ENCODE peak calls at places on chromosomes 4 and X, in nine cellular contexts. N, X, M, B, Y, Q, G, Z and U are unnamed samples.

GRCh38 chrX:13376857-13377441 is 57.1 kb upstream of the ATXN3L start:
- DNase-seq in Y (no peak), G (peak), Z (no peak), M (peak), Q (no peak), B (no peak), N (no peak), X (peak), U (no peak)

GRCh38 chr4:89898304-89898716 is 3.7 kb downstream of the MMRN1 start:
- DNase-seq in Y (peak), N (no peak), B (no peak), G (no peak), M (no peak), X (no peak), Z (no peak), Q (no peak), U (no peak)

GRCh38 chr4:8915201-8916200 is 43.9 kb upstream of the HMX1 start:
- DNase-seq in Z (no peak), X (peak), N (no peak), Y (no peak), Q (no peak), M (no peak), B (no peak), G (no peak), U (peak)

GRCh38 chr4:67549123-67549522 is 3.8 kb upstream of the CENPC start:
- DNase-seq in B (no peak), G (peak), X (no peak), M (peak), Z (no peak), Q (no peak), Y (no peak), N (no peak), U (peak)

GRCh38 chr4:86493460-86493859 is 100.7 kb upstream of the PTPN13 start:
- DNase-seq in Q (no peak), N (no peak), X (no peak), M (no peak), Y (no peak), Z (no peak), B (no peak), G (peak), U (no peak)

GRCh38 chr4:48943387-48943786 is 36.8 kb upstream of the OCIAD2 start:
- DNase-seq in G (no peak), B (no peak), Z (no peak), N (no peak), Y (no peak), Q (no peak), M (no peak), X (no peak), U (no peak)

GRCh38 chr4:121070696-121071639 is 1.4 kb downstream of the NDNF start:
- DNase-seq in Z (no peak), G (peak), Y (peak), X (no peak), B (no peak), M (peak), Q (no peak), N (peak), U (no peak)

GRCh38 chr4:125664091-125664767 is 349.5 kb downstream of the FAT4 start:
- DNase-seq in B (no peak), Z (no peak), Q (no peak), G (no peak), N (no peak), X (no peak), Y (no peak), M (no peak), U (no peak)

GRCh38 chrX:108420481-108420880 is 17.7 kb downstream of the COL4A6 start:
- DNase-seq in G (no peak), X (no peak), Z (no peak), N (no peak), M (no peak), Y (no peak), B (no peak), Q (no peak), U (no peak)

GRCh38 chr4:152100378-152101201 is 339.8 kb upstream of the GATB start:
- DNase-seq in X (no peak), B (no peak), N (no peak), Q (peak), G (no peak), Y (no peak), M (no peak), Z (peak), U (peak)

GRCh38 chrX:110003167-110004156 is 548 bp downstream of the TMEM164 start:
- DNase-seq in X (no peak), M (peak), Z (no peak), N (peak), Y (peak), B (no peak), G (peak), Q (no peak), U (no peak)

GRCh38 chr4:138241281-138242075 is 671 bp downstream of the SLC7A11 start:
- DNase-seq in N (no peak), B (no peak), G (peak), M (peak), Q (no peak), Y (peak), Z (no peak), X (no peak), U (no peak)

GRCh38 chr4:592825-593520 is 16.9 kb upstream of the TMEM271 start:
- DNase-seq in Y (no peak), B (no peak), M (no peak), Z (no peak), Q (no peak), X (no peak), G (no peak), N (no peak), U (no peak)

GRCh38 chr4:159023741-159024140 is 79.1 kb upstream of the RAPGEF2 start:
- DNase-seq in B (no peak), Y (no peak), G (no peak), Z (no peak), X (no peak), N (no peak), M (no peak), Q (no peak), U (no peak)

GRCh38 chrX:110143454-110144210 is 140.7 kb downstream of the TMEM164 start:
- DNase-seq in G (no peak), N (peak), Y (no peak), Q (no peak), B (no peak), Z (no peak), M (no peak), X (peak), U (no peak)

GRCh38 chrX:136028383-136028984 is 43.2 kb downstream of the SLC9A6 start:
- DNase-seq in B (no peak), Z (no peak), Q (no peak), M (peak), G (peak), N (no peak), Y (no peak), X (no peak), U (peak)

GRCh38 chrX:49230500-49231232 is 2.5 kb downstream of the CACNA1F start:
- DNase-seq in B (no peak), Y (peak), G (peak), Z (peak), Q (no peak), N (peak), M (peak), X (peak), U (peak)

GRCh38 chr4:65825121-65825520 is 154.8 kb upstream of the EPHA5 start:
- DNase-seq in B (no peak), G (no peak), N (no peak), Y (no peak), Z (no peak), M (peak), Q (no peak), X (no peak), U (no peak)

GRCh38 chr4:88010921-88011320 is 3.5 kb downstream of the PKD2 start:
- DNase-seq in N (no peak), M (no peak), X (no peak), Z (no peak), Y (no peak), Q (no peak), G (peak), B (no peak), U (no peak)

GRCh38 chrX:134554291-134554690 is 94.3 kb downstream of the HPRT1 start:
- DNase-seq in X (no peak), Z (no peak), M (no peak), Y (no peak), B (no peak), N (no peak), Q (no peak), G (no peak), U (no peak)

GRCh38 chrX:133120406-133120805 is 23.5 kb upstream of the USP26 start:
- DNase-seq in Y (no peak), B (no peak), M (no peak), G (no peak), Z (no peak), X (no peak), N (no peak), Q (no peak), U (no peak)

GRCh38 chr4:78776729-78777555 is 792 bp downstream of the BMP2K start:
- DNase-seq in N (peak), G (peak), Y (peak), B (peak), Q (no peak), Z (peak), X (peak), M (no peak), U (peak)

GRCh38 chr4:17447675-17448298 is 64.1 kb downstream of the QDPR start:
- DNase-seq in Z (peak), B (no peak), Q (peak), M (peak), X (no peak), Y (peak), G (peak), N (peak), U (peak)

GRCh38 chr4:87356832-87357526 is 34.0 kb downstream of the HSD17B11 start:
- DNase-seq in G (no peak), N (no peak), B (no peak), Y (no peak), Z (no peak), Q (no peak), X (no peak), M (no peak), U (no peak)

GRCh38 chrX:72273718-72274117 is 3.3 kb downstream of the RPS4X start:
- DNase-seq in Q (no peak), Y (no peak), G (no peak), M (no peak), N (no peak), B (no peak), Z (no peak), X (no peak), U (no peak)
- H3K4me3 ChIP-seq in Q (no peak), Y (no peak), G (no peak), M (peak), N (no peak), B (no peak), Z (no peak), X (no peak), U (no peak)

GRCh38 chrX:40145001-40145631 is 47.4 kb upstream of the BCOR start:
- DNase-seq in Q (no peak), G (peak), N (no peak), Y (no peak), Z (no peak), M (peak), X (no peak), B (no peak), U (no peak)
- H3K4me3 ChIP-seq in Q (no peak), G (peak), N (no peak), Y (no peak), Z (no peak), M (peak), X (peak), B (peak), U (no peak)

DNA sequence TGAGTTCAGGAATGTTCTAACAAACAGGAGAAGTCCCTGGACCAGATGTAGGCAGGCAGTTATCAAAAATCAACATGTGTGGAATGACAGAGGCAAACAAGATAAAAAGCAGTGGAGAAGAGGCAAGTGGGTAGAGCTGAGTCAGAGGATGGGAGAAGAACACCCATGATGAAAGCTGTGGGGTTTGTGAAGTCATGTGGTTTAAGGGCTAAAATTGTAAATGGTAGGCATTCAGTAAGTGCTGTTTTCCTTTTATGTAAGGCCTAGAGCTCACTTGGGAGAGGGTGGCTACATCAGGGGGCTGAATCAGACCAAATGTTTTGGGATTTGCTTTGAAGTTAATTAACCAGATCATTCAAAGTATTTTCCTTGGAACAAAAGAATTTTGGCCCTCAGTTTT is 114.6 kb upstream of the PCDH7 start:
- DNase-seq in X (no peak), N (no peak), Y (no peak), G (no peak), B (no peak), Q (no peak), M (peak), Z (no peak), U (no peak)
- H3K4me3 ChIP-seq in X (no peak), N (no peak), Y (no peak), G (no peak), B (no peak), Q (no peak), M (no peak), Z (no peak), U (no peak)

DNA sequence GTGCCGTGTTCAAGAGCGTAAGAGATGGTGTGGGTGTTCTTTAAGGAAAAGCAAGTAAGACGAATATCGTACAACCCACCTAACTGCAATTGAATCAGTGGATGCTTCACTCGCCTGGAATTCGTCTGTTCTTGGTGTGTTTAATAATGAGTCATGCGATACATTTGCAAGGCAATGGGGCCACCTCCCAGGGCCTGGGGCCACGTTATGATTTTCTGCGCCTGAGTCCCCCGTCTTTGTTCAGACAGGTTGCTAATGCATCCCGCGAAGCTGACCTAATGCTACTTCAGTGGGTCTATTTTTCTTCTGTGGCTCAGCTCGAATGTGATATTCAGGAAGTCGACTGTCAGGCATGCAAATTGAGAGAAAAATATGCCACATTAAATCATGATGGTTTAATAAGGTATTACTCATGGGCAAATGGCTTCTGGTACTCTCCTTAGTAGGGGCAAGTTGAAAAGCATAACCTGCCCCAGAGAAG is 14.3 kb upstream of the MID1 start:
- DNase-seq in G (peak), N (no peak), X (no peak), Z (no peak), M (peak), B (no peak), Q (no peak), Y (no peak), U (no peak)
- H3K4me3 ChIP-seq in G (peak), N (no peak), X (no peak), Z (no peak), M (no peak), B (no peak), Q (no peak), Y (no peak), U (no peak)